ENCODE peak calls at places on chromosome 1, in four cellular contexts. A, Q, X and D are unnamed samples.

GRCh38 chr1:39196244-39197215 is 8.0 kb upstream of the MACF1 start:
- DNase-seq in A (peak), Q (no peak), X (no peak), D (peak)

GRCh38 chr1:162676087-162676486 is 43.8 kb downstream of the DDR2 start:
- DNase-seq in A (no peak), Q (no peak), X (no peak), D (no peak)

GRCh38 chr1:14685078-14685477 is 86.6 kb downstream of the KAZN start:
- DNase-seq in A (no peak), Q (no peak), X (no peak), D (no peak)

GRCh38 chr1:54814571-54814970 is 13.4 kb upstream of the TTC22 start:
- DNase-seq in A (no peak), Q (peak), X (no peak), D (no peak)

GRCh38 chr1:101147381-101147780 is 89.4 kb upstream of the S1PR1 start:
- DNase-seq in A (no peak), Q (no peak), X (no peak), D (no peak)

GRCh38 chr1:109963864-109964263 is 20.7 kb upstream of the AHCYL1 start:
- DNase-seq in A (no peak), Q (no peak), X (no peak), D (no peak)

GRCh38 chr1:230145505-230145899 is 78.5 kb downstream of the GALNT2 start:
- DNase-seq in A (no peak), Q (no peak), X (no peak), D (no peak)

GRCh38 chr1:240310226-240310925 is 218.7 kb downstream of the FMN2 start:
- DNase-seq in A (no peak), Q (no peak), X (no peak), D (no peak)

GRCh38 chr1:78617615-78618026 is 2.6 kb upstream of the IFI44L start:
- DNase-seq in A (peak), Q (peak), X (no peak), D (peak)

GRCh38 chr1:15260418-15261154 is 13.6 kb downstream of the FHAD1 start:
- DNase-seq in A (no peak), Q (no peak), X (no peak), D (no peak)

GRCh38 chr1:3727042-3727824 is 25.0 kb upstream of the CCDC27 start:
- DNase-seq in A (no peak), Q (no peak), X (no peak), D (peak)

GRCh38 chr1:29521438-29521715 is 285.1 kb downstream of the PTPRU start:
- DNase-seq in A (no peak), Q (no peak), X (no peak), D (no peak)

GRCh38 chr1:117096871-117097842 is 24.4 kb downstream of the TRIM45 start:
- DNase-seq in A (no peak), Q (no peak), X (no peak), D (no peak)

GRCh38 chr1:180040034-180040433 is 85.4 kb downstream of the CEP350 start:
- DNase-seq in A (no peak), Q (no peak), X (no peak), D (peak)

GRCh38 chr1:1528639-1529267 is 11.7 kb downstream of the TMEM240 start:
- DNase-seq in A (no peak), Q (no peak), X (no peak), D (no peak)

GRCh38 chr1:201954263-201955008 is 867 bp upstream of the TIMM17A start:
- DNase-seq in A (no peak), Q (no peak), X (no peak), D (no peak)

GRCh38 chr1:26700711-26701110 is 4.9 kb downstream of the ARID1A start:
- DNase-seq in A (no peak), Q (no peak), X (no peak), D (no peak)